ENCODE peak calls at places on chromosome 3, in seven cellular contexts. N is CD14-positive monocyte, I is WTC11, D is astrocyte of the spinal cord, F is BJ, O is GM12864, B is testis. G is an unnamed sample.

GRCh38 chr3:55624238-55624637 is 137.1 kb upstream of the WNT5A start:
- DNase-seq in N (peak), I (no peak), F (no peak), D (peak), O (no peak), B (no peak), G (no peak)

GRCh38 chr3:129837057-129837631 is 56.4 kb downstream of the TMCC1 start:
- DNase-seq in I (no peak), F (no peak), D (peak), B (no peak), O (no peak), N (no peak), G (no peak)

GRCh38 chr3:175146258-175146657 is 287.1 kb downstream of the NAALADL2 start:
- DNase-seq in N (no peak), O (no peak), F (no peak), I (no peak), B (no peak), D (peak), G (no peak)

GRCh38 chr3:51362476-51362875 is 22.6 kb upstream of the MANF start:
- DNase-seq in N (peak), I (no peak), B (no peak), O (no peak), D (no peak), F (no peak), G (no peak)

GRCh38 chr3:75192065-75192658 is 472.0 kb upstream of the FRG2C start:
- DNase-seq in I (peak), N (peak), F (peak), O (no peak), D (peak), B (peak), G (peak)

GRCh38 chr3:98680723-98681122 is 82.4 kb upstream of the ST3GAL6 start:
- DNase-seq in B (no peak), O (no peak), F (no peak), D (peak), N (no peak), I (no peak), G (no peak)

GRCh38 chr3:13133471-13133981 is 60.3 kb upstream of the IQSEC1 start:
- DNase-seq in B (no peak), N (no peak), O (no peak), D (no peak), F (no peak), I (no peak), G (no peak)

GRCh38 chr3:113084777-113085176 is 94.0 kb downstream of the GTPBP8 start:
- DNase-seq in D (peak), O (no peak), B (peak), F (peak), N (no peak), I (no peak), G (no peak)

GRCh38 chr3:119497824-119498187 is 541 bp upstream of the TIMMDC1 start:
- DNase-seq in D (peak), B (no peak), F (no peak), N (no peak), I (no peak), O (no peak), G (no peak)

GRCh38 chr3:115960799-115961198 is 337.5 kb downstream of the GAP43 start:
- DNase-seq in B (peak), O (no peak), N (no peak), I (no peak), D (no peak), F (no peak), G (peak)

GRCh38 chr3:50321844-50322385 is 630 bp downstream of the HYAL2 start:
- DNase-seq in N (no peak), I (no peak), B (no peak), O (no peak), F (no peak), D (no peak), G (no peak)

GRCh38 chr3:33131328-33132018 is 17.7 kb downstream of the CRTAP start:
- DNase-seq in D (peak), F (no peak), I (peak), O (no peak), N (no peak), B (peak), G (peak)

GRCh38 chr3:184737063-184737462 is 25.2 kb upstream of the MAGEF1 start:
- DNase-seq in F (no peak), N (no peak), I (no peak), D (no peak), B (no peak), O (no peak), G (no peak)

DNA sequence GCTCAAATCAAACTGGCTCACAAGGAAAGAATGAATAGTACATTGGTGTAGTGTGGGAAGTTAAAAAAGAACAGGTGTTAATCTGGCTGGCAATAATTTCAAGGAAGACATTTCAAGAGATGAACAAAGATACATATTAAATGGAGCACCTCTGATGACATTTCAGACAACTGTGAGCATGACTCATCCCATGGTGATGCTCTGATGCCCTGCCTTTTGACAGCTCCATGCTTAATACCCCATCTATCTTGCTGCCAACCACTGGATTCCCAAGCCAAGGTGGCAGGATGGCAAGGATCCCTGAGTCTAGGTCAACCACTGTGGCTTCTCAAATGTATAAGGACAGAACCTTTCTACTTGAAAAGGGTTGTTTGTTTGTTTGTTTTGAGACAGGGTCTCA is 29.3 kb downstream of the LRRC2 start:
- DNase-seq in N (no peak), D (no peak), B (no peak), I (no peak), F (no peak), O (no peak), G (no peak)
- TF ChIP-seq CTCF in N (no peak), D (no peak), B (no peak), I (no peak), F (no peak), O (no peak), G (no peak)

DNA sequence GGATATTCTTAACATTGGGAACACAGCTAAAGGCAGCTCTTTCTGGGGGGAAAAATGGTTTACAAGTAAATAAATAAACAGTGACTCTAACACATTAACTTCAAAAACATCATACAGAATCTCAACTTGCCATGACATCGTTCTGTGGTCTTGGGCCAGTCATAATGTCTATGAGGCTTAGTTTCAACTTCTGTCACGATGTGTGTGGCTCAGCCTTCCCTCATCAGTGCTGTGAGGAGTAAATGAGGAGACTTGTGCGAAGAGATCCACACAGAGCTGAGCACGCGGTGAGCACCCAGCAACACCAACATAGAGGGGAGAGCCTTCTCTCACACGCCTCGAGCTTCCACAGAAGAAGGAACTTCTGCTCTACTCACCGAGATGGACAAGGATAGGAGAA is 49.0 kb downstream of the DZIP1L start:
- DNase-seq in B (no peak), N (no peak), O (no peak), I (no peak), F (no peak), D (no peak), G (peak)
- TF ChIP-seq CTCF in B (no peak), N (no peak), O (no peak), I (no peak), F (no peak), D (no peak), G (no peak)

GRCh38 chr3:124229407-124229806 is 237.5 kb upstream of the ROPN1 start:
- DNase-seq in D (no peak), N (no peak), B (no peak), F (no peak), O (no peak), I (no peak), G (no peak)

GRCh38 chr3:124230432-124230831 is 238.5 kb upstream of the ROPN1 start:
- DNase-seq in N (no peak), D (no peak), O (no peak), I (no peak), B (no peak), F (no peak), G (no peak)

GRCh38 chr3:124227150-124227630 is 235.3 kb upstream of the ROPN1 start:
- DNase-seq in O (no peak), B (no peak), D (no peak), N (no peak), I (no peak), F (no peak), G (no peak)

GRCh38 chr3:124229836-124230235 is 237.9 kb upstream of the ROPN1 start:
- DNase-seq in O (no peak), I (no peak), B (no peak), F (no peak), D (no peak), N (no peak), G (no peak)

DNA sequence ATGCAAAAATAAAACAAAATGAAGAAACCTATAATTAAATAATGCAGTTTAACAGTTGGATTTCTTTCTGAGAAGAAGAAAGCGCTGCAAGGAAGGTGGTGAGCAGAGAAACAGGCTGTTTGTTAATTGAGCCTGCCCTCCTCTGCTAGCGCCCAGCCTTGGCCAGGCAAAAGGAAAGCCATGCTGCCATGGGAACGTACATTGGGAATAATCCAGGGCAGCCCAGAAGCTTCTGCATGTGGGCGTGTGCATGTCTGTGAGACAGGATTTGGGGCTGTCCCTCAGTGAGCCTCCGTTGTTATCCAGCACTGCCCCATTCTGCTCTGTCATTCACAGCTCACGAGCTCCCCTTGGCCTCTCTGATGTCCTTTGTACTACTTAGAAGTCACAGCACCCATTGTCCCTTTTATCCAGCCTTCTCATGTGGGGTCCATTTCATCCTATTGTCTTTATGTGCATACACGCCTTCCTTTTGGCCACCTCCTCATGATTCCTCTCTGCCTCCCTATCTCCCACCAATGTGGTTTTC is 239.1 kb upstream of the ROPN1 start:
- DNase-seq in D (no peak), O (no peak), I (no peak), N (no peak), B (no peak), F (no peak), G (no peak)
- TF ChIP-seq CTCF in D (no peak), O (no peak), I (no peak), N (no peak), B (no peak), F (no peak), G (no peak)

GRCh38 chr3:131540821-131541220 is 38.0 kb upstream of the MRPL3 start:
- DNase-seq in B (no peak), D (no peak), I (no peak), N (no peak), O (no peak), F (no peak), G (no peak)

GRCh38 chr3:131540143-131540542 is 37.4 kb upstream of the MRPL3 start:
- DNase-seq in D (peak), I (no peak), N (no peak), F (no peak), B (no peak), O (no peak), G (no peak)

GRCh38 chr3:131544557-131544956 is 41.8 kb upstream of the MRPL3 start:
- DNase-seq in B (no peak), O (no peak), N (no peak), I (no peak), D (no peak), F (no peak), G (no peak)

GRCh38 chr3:131541288-131541687 is 38.5 kb upstream of the MRPL3 start:
- DNase-seq in B (no peak), D (no peak), I (no peak), N (no peak), O (no peak), F (no peak), G (no peak)

DNA sequence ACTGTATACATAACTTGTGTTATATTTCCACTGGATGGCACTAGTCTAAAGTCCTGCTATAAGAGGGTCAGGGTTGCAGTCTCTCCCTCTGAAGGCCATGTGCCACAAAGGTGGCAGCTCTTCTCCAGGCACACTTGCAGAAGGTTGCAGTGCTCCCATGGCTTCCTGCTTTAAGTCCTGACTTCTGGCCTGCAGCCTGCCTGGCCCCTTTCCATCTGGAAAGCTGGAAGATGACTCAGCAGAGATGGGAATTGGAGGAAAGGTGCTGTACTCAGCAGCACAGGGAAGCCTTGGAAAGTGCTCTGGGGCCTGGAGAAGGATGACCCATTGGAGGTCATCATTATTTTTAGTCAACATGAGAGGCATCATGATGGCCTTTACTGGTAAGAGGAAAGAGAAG is 40.9 kb upstream of the MRPL3 start:
- DNase-seq in I (no peak), N (no peak), B (peak), O (no peak), F (peak), D (peak), G (no peak)
- TF ChIP-seq CTCF in I (no peak), N (no peak), B (no peak), O (no peak), F (no peak), D (no peak), G (no peak)

GRCh38 chr3:151008699-151009098 is 36.2 kb upstream of the CLRN1 start:
- DNase-seq in F (no peak), N (no peak), O (no peak), B (no peak), I (no peak), D (peak), G (no peak)
- TF ChIP-seq CTCF in F (peak), N (no peak), O (no peak), B (no peak), I (no peak), D (peak), G (no peak)

DNA sequence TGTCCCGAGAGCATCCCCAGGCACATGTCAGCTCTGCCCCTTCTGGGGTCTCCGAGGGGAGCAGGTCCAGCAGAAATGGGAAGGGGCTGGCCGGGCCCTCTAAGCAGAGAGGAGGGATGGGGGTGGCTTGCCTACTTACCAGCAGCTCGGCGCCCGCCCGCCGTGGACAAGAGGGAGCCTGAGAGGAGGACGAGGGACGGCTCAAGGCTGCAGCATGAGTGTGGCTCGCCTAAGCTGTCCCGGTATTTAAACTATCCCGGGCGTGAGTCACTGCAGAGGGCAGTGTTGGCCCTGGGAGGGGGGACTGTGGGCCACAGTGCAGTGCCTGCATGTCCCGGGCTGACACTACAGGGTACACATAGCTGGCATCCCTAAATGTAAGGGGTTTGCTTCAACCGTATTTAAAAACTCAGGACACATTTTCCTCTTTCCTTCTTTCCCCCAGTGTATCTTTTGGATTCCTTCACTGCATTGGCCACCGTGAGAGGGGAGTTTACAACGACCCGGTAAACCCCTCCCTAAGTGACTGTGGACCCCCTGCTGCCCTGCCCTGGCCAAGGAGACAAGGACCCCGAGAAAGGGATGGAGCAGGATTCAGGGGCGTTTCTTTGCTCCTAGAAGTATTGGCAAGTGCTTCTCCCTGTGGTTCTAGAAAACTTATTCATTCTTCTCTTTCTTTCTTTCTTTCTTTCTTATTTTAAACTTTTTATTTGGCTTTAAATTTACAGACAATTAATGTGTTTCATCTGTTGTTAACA is at the start of gene LRRC15:
- DNase-seq in D (peak), B (peak), O (no peak), N (no peak), I (peak), F (no peak), G (no peak)
- TF ChIP-seq CTCF in D (no peak), B (no peak), O (no peak), N (no peak), I (no peak), F (no peak), G (no peak)

GRCh38 chr3:17140670-17141505 is 256.1 kb downstream of the PLCL2 start:
- DNase-seq in F (no peak), D (no peak), O (no peak), N (no peak), I (peak), B (peak), G (no peak)
- TF ChIP-seq CTCF in F (no peak), D (no peak), O (peak), N (no peak), I (no peak), B (no peak), G (peak)

G was measured in GM20000.